ENCODE peak calls at places on chromosome 1, in four cellular contexts. One of them, this sample, is unnamed.

GRCh38 chr1:200962631-200963030 is 60.9 kb downstream of the KIF21B start:
- DNase-seq in K562: no peak
- DNase-seq in SK-N-SH: no peak
- DNase-seq in HCT116: no peak
- DNase-seq in this sample: no peak

GRCh38 chr1:232428036-232428600 is 201.8 kb downstream of the SIPA1L2 start:
- DNase-seq in K562: no peak
- DNase-seq in SK-N-SH: no peak
- DNase-seq in HCT116: no peak
- DNase-seq in this sample: no peak

GRCh38 chr1:218996362-218996761 is 177.3 kb upstream of the LYPLAL1 start:
- DNase-seq in K562: no peak
- DNase-seq in SK-N-SH: no peak
- DNase-seq in HCT116: no peak
- DNase-seq in this sample: no peak

GRCh38 chr1:181390350-181391080 is 92.8 kb upstream of the CACNA1E start:
- DNase-seq in K562: no peak
- DNase-seq in SK-N-SH: peak
- DNase-seq in HCT116: no peak
- DNase-seq in this sample: no peak

GRCh38 chr1:206419783-206420182 is 50.5 kb upstream of the IKBKE start:
- DNase-seq in K562: no peak
- DNase-seq in SK-N-SH: no peak
- DNase-seq in HCT116: no peak
- DNase-seq in this sample: no peak

GRCh38 chr1:200880212-200880611 is 7.4 kb downstream of the GPR25 start:
- DNase-seq in K562: no peak
- DNase-seq in SK-N-SH: no peak
- DNase-seq in HCT116: no peak
- DNase-seq in this sample: no peak

GRCh38 chr1:220901906-220902305 is 22.7 kb downstream of the HLX start:
- DNase-seq in K562: no peak
- DNase-seq in SK-N-SH: no peak
- DNase-seq in HCT116: no peak
- DNase-seq in this sample: no peak

GRCh38 chr1:229275005-229275404 is 4.1 kb downstream of the RAB4A start:
- DNase-seq in K562: no peak
- DNase-seq in SK-N-SH: no peak
- DNase-seq in HCT116: no peak
- DNase-seq in this sample: no peak

GRCh38 chr1:109796484-109797305 is 33.0 kb upstream of the EPS8L3 start:
- DNase-seq in K562: no peak
- DNase-seq in SK-N-SH: no peak
- DNase-seq in HCT116: no peak
- DNase-seq in this sample: no peak

GRCh38 chr1:60727553-60727952 is 354.8 kb upstream of the NFIA start:
- DNase-seq in K562: no peak
- DNase-seq in SK-N-SH: no peak
- DNase-seq in HCT116: no peak
- DNase-seq in this sample: no peak

GRCh38 chr1:41108696-41109284 is 87.3 kb upstream of the SLFNL1 start:
- DNase-seq in K562: no peak
- DNase-seq in SK-N-SH: no peak
- DNase-seq in HCT116: no peak
- DNase-seq in this sample: peak

GRCh38 chr1:115224636-115225035 is 113.4 kb downstream of the NGF start:
- DNase-seq in K562: no peak
- DNase-seq in SK-N-SH: no peak
- DNase-seq in HCT116: no peak
- DNase-seq in this sample: no peak

GRCh38 chr1:36123357-36123756 is 1.7 kb downstream of the COL8A2 start:
- DNase-seq in K562: no peak
- DNase-seq in SK-N-SH: no peak
- DNase-seq in HCT116: no peak
- DNase-seq in this sample: no peak

GRCh38 chr1:24102966-24103365 is 9.0 kb downstream of the MYOM3 start:
- DNase-seq in K562: no peak
- DNase-seq in SK-N-SH: peak
- DNase-seq in HCT116: no peak
- DNase-seq in this sample: no peak

GRCh38 chr1:85894651-85895050 is 186.4 kb upstream of the ZNHIT6 start:
- DNase-seq in K562: no peak
- DNase-seq in SK-N-SH: peak
- DNase-seq in HCT116: peak
- DNase-seq in this sample: peak

GRCh38 chr1:55547441-55547840 is 332.3 kb upstream of the USP24 start:
- DNase-seq in K562: no peak
- DNase-seq in SK-N-SH: no peak
- DNase-seq in HCT116: no peak
- DNase-seq in this sample: no peak

GRCh38 chr1:17565551-17565971 is 26.1 kb downstream of the ARHGEF10L start:
- DNase-seq in K562: no peak
- DNase-seq in SK-N-SH: no peak
- DNase-seq in HCT116: no peak
- DNase-seq in this sample: no peak

GRCh38 chr1:167168424-167168823 is 52.3 kb upstream of the POU2F1 start:
- DNase-seq in K562: no peak
- DNase-seq in SK-N-SH: no peak
- DNase-seq in HCT116: no peak
- DNase-seq in this sample: no peak

GRCh38 chr1:46581685-46582455 is 22.2 kb downstream of the MKNK1 start:
- DNase-seq in K562: no peak
- DNase-seq in SK-N-SH: no peak
- DNase-seq in HCT116: no peak
- DNase-seq in this sample: peak

GRCh38 chr1:165827199-165828102 is at the start of gene UCK2:
- DNase-seq in K562: peak
- DNase-seq in SK-N-SH: peak
- DNase-seq in HCT116: peak
- DNase-seq in this sample: peak

GRCh38 chr1:248807067-248807737 is 18.5 kb downstream of the SH3BP5L start:
- DNase-seq in K562: peak
- DNase-seq in SK-N-SH: peak
- DNase-seq in HCT116: peak
- DNase-seq in this sample: peak

GRCh38 chr1:211133393-211133840 is 531 bp downstream of the KCNH1 start:
- DNase-seq in K562: no peak
- DNase-seq in SK-N-SH: peak
- DNase-seq in HCT116: no peak
- DNase-seq in this sample: no peak

GRCh38 chr1:178262101-178262500 is 168.2 kb downstream of the RASAL2 start:
- DNase-seq in K562: no peak
- DNase-seq in SK-N-SH: no peak
- DNase-seq in HCT116: no peak
- DNase-seq in this sample: no peak

GRCh38 chr1:5389101-5389885 is 602.9 kb downstream of the NPHP4 start:
- DNase-seq in K562: no peak
- DNase-seq in SK-N-SH: no peak
- DNase-seq in HCT116: no peak
- DNase-seq in this sample: no peak

GRCh38 chr1:93029317-93029716 is 49.8 kb upstream of the MTF2 start:
- DNase-seq in K562: no peak
- DNase-seq in SK-N-SH: no peak
- DNase-seq in HCT116: no peak
- DNase-seq in this sample: no peak

GRCh38 chr1:54698346-54698745 is 17.3 kb upstream of the TTC4 start:
- DNase-seq in K562: no peak
- DNase-seq in SK-N-SH: no peak
- DNase-seq in HCT116: no peak
- DNase-seq in this sample: no peak

GRCh38 chr1:117632269-117633067 is 26.6 kb downstream of the TENT5C start:
- DNase-seq in K562: no peak
- DNase-seq in SK-N-SH: no peak
- DNase-seq in HCT116: no peak
- DNase-seq in this sample: no peak

GRCh38 chr1:189977184-189977583 is 500.5 kb downstream of the BRINP3 start:
- DNase-seq in K562: no peak
- DNase-seq in SK-N-SH: no peak
- DNase-seq in HCT116: no peak
- DNase-seq in this sample: no peak

GRCh38 chr1:15736035-15736665 is at the start of gene SLC25A34:
- DNase-seq in K562: no peak
- DNase-seq in SK-N-SH: no peak
- DNase-seq in HCT116: no peak
- DNase-seq in this sample: no peak

GRCh38 chr1:240415532-240415931 is 196.4 kb downstream of the GREM2 start:
- DNase-seq in K562: no peak
- DNase-seq in SK-N-SH: no peak
- DNase-seq in HCT116: no peak
- DNase-seq in this sample: no peak

GRCh38 chr1:53294557-53294956 is 33.3 kb downstream of the LRP8 start:
- DNase-seq in K562: no peak
- DNase-seq in SK-N-SH: no peak
- DNase-seq in HCT116: no peak
- DNase-seq in this sample: no peak

GRCh38 chr1:192512426-192513125 is 63.0 kb upstream of the RGS1 start:
- DNase-seq in K562: no peak
- DNase-seq in SK-N-SH: no peak
- DNase-seq in HCT116: no peak
- DNase-seq in this sample: peak

GRCh38 chr1:192513697-192514096 is 61.9 kb upstream of the RGS1 start:
- DNase-seq in K562: no peak
- DNase-seq in SK-N-SH: no peak
- DNase-seq in HCT116: no peak
- DNase-seq in this sample: no peak

GRCh38 chr1:192518700-192519099 is 56.9 kb upstream of the RGS1 start:
- DNase-seq in K562: no peak
- DNase-seq in SK-N-SH: no peak
- DNase-seq in HCT116: no peak
- DNase-seq in this sample: no peak

GRCh38 chr1:192516776-192517297 is 58.7 kb upstream of the RGS1 start:
- DNase-seq in K562: no peak
- DNase-seq in SK-N-SH: no peak
- DNase-seq in HCT116: no peak
- DNase-seq in this sample: peak

DNA sequence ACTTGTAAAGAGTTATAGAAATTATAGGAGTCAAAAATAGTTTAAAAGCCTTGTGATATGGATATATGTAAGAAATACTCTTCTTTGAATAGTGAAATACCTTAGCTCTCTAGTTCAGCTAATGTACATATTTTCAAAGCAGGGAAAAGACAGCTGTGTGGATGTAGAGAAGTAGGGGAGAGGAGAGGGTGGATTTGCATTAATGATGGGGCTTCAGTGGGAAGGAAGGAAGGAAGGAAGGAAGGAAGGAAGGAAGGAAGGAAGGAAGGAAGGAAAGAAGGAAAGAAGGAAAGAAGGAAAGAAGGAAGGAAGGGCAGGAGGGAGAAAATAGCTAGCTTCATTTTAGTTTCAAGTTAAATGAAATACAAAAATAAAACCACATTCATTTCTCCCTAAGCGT is 62.4 kb upstream of the RGS1 start:
- DNase-seq in K562: no peak
- DNase-seq in SK-N-SH: no peak
- DNase-seq in HCT116: no peak
- DNase-seq in this sample: no peak
- H3K4me3 ChIP-seq in K562: no peak
- H3K4me3 ChIP-seq in SK-N-SH: no peak
- H3K4me3 ChIP-seq in HCT116: no peak
- H3K4me3 ChIP-seq in this sample: no peak

GRCh38 chr1:100358210-100358609 is 5.9 kb downstream of the CDC14A start:
- DNase-seq in K562: no peak
- DNase-seq in SK-N-SH: peak
- DNase-seq in HCT116: no peak
- DNase-seq in this sample: peak

GRCh38 chr1:100361249-100362089 is 9.2 kb downstream of the CDC14A start:
- DNase-seq in K562: no peak
- DNase-seq in SK-N-SH: no peak
- DNase-seq in HCT116: no peak
- DNase-seq in this sample: no peak

GRCh38 chr1:100362821-100363466 is 10.6 kb downstream of the CDC14A start:
- DNase-seq in K562: peak
- DNase-seq in SK-N-SH: peak
- DNase-seq in HCT116: no peak
- DNase-seq in this sample: peak

GRCh38 chr1:100359139-100359538 is 6.8 kb downstream of the CDC14A start:
- DNase-seq in K562: no peak
- DNase-seq in SK-N-SH: no peak
- DNase-seq in HCT116: no peak
- DNase-seq in this sample: peak

GRCh38 chr1:100360790-100361232 is 8.5 kb downstream of the CDC14A start:
- DNase-seq in K562: no peak
- DNase-seq in SK-N-SH: no peak
- DNase-seq in HCT116: no peak
- DNase-seq in this sample: no peak
- TF ChIP-seq MAX in K562: no peak
- TF ChIP-seq MAX in SK-N-SH: no peak
- TF ChIP-seq MAX in HCT116: no peak
- TF ChIP-seq MAX in this sample: no peak

DNA sequence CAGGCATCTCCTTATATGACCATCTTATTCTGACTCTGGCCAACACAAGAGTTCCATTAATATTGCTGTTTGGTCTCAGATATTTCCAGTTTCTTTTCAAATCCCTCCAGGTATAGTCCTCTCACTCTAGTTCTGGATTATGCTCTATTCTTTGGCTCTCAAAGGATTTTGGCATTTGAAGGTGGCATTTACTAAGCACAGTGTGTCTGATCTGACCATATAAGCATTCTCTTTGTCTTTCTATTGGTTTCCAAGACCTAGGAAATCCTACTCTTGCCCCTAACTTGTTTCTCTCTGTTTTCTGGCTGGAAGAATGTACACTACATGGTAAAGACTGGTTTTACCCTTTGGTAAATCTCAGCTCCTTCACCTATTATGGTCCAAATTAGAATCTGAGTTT is 12.7 kb upstream of the ACADM start:
- DNase-seq in K562: no peak
- DNase-seq in SK-N-SH: no peak
- DNase-seq in HCT116: no peak
- DNase-seq in this sample: no peak
- TF ChIP-seq CTCF in K562: no peak
- TF ChIP-seq CTCF in SK-N-SH: no peak
- TF ChIP-seq CTCF in HCT116: no peak
- TF ChIP-seq CTCF in this sample: no peak

GRCh38 chr1:63486679-63487078 is 36.3 kb downstream of the ITGB3BP start:
- DNase-seq in K562: no peak
- DNase-seq in SK-N-SH: peak
- DNase-seq in HCT116: no peak
- DNase-seq in this sample: no peak

GRCh38 chr1:63487336-63488065 is 35.5 kb downstream of the ITGB3BP start:
- DNase-seq in K562: no peak
- DNase-seq in SK-N-SH: no peak
- DNase-seq in HCT116: no peak
- DNase-seq in this sample: no peak
- H3K4me3 ChIP-seq in K562: no peak
- H3K4me3 ChIP-seq in SK-N-SH: no peak
- H3K4me3 ChIP-seq in HCT116: no peak
- H3K4me3 ChIP-seq in this sample: no peak

GRCh38 chr1:4017636-4018365 is 117.7 kb upstream of the C1orf174 start:
- DNase-seq in K562: no peak
- DNase-seq in SK-N-SH: no peak
- DNase-seq in HCT116: no peak
- DNase-seq in this sample: no peak
- TF ChIP-seq MAX in K562: no peak
- TF ChIP-seq MAX in SK-N-SH: no peak
- TF ChIP-seq MAX in HCT116: no peak
- TF ChIP-seq MAX in this sample: no peak

GRCh38 chr1:161229896-161230295 is 4.0 kb downstream of the TOMM40L start:
- DNase-seq in K562: no peak
- DNase-seq in SK-N-SH: no peak
- DNase-seq in HCT116: no peak
- DNase-seq in this sample: peak
- TF ChIP-seq CTCF in K562: peak
- TF ChIP-seq CTCF in SK-N-SH: peak
- TF ChIP-seq CTCF in HCT116: peak
- TF ChIP-seq CTCF in this sample: peak

GRCh38 chr1:154952664-154953063 is 3.2 kb downstream of the PBXIP1 start:
- DNase-seq in K562: no peak
- DNase-seq in SK-N-SH: no peak
- DNase-seq in HCT116: no peak
- DNase-seq in this sample: no peak
- H3K4me3 ChIP-seq in K562: no peak
- H3K4me3 ChIP-seq in SK-N-SH: no peak
- H3K4me3 ChIP-seq in HCT116: no peak
- H3K4me3 ChIP-seq in this sample: no peak

This sample was measured in NB4.